ENCODE peak calls at places on chromosomes 7 and 10, in four cellular contexts. M is EH; N is Right ventricle myocardium inferior; Q is naive thymus-derived CD4-positive, alpha-beta T cell. L is an unnamed sample.

GRCh38 chr7:17139081-17139480 is 159.4 kb upstream of the AHR start:
- DNase-seq in M (no peak), N (no peak), Q (no peak), L (no peak)

GRCh38 chr10:986137-986825 is 2.0 kb upstream of the GTPBP4 start:
- DNase-seq in M (peak), N (no peak), Q (no peak), L (no peak)

GRCh38 chr7:22105550-22105949 is 159.9 kb upstream of the CDCA7L start:
- DNase-seq in M (no peak), N (no peak), Q (no peak), L (no peak)

GRCh38 chr10:97065686-97066679 is 119.8 kb downstream of the SLIT1 start:
- DNase-seq in M (no peak), N (no peak), Q (no peak), L (no peak)

GRCh38 chr7:33130184-33130583 is 820 bp downstream of the BBS9 start:
- DNase-seq in M (peak), N (no peak), Q (no peak), L (no peak)

GRCh38 chr10:24622781-24623301 is 100.8 kb downstream of the ARHGAP21 start:
- DNase-seq in M (peak), N (no peak), Q (peak), L (no peak)

GRCh38 chr7:35285799-35286198 is 31.9 kb upstream of the TBX20 start:
- DNase-seq in M (no peak), N (no peak), Q (no peak), L (no peak)

GRCh38 chr10:71850745-71851629 is at the start of gene PSAP:
- DNase-seq in M (peak), N (peak), Q (peak), L (peak)

GRCh38 chr7:159246702-159247480 is 102.2 kb upstream of the VIPR2 start:
- DNase-seq in M (no peak), N (no peak), Q (no peak), L (no peak)

GRCh38 chr10:182441-183201 is 47.4 kb downstream of the ZMYND11 start:
- DNase-seq in M (peak), N (no peak), Q (no peak), L (no peak)

GRCh38 chr10:56547163-56547562 is 186.1 kb upstream of the ZWINT start:
- DNase-seq in M (no peak), N (no peak), Q (no peak), L (no peak)

GRCh38 chr7:118689403-118689802 is 464.9 kb downstream of the ANKRD7 start:
- DNase-seq in M (no peak), N (peak), Q (no peak), L (no peak)

GRCh38 chr7:105885386-105886111 is 9.2 kb upstream of the ATXN7L1 start:
- DNase-seq in M (peak), N (no peak), Q (peak), L (no peak)

GRCh38 chr10:69898941-69899340 is 97.2 kb downstream of the COL13A1 start:
- DNase-seq in M (no peak), N (no peak), Q (no peak), L (no peak)

GRCh38 chr10:79028056-79028430 is 40.7 kb upstream of the ZMIZ1 start:
- DNase-seq in M (no peak), N (no peak), Q (no peak), L (no peak)

GRCh38 chr10:55867848-55868247 is 493.2 kb downstream of the ZWINT start:
- DNase-seq in M (no peak), N (no peak), Q (no peak), L (no peak)

GRCh38 chr7:70480913-70481579 is 650.9 kb upstream of the GALNT17 start:
- DNase-seq in M (no peak), N (no peak), Q (no peak), L (no peak)

GRCh38 chr10:132185601-132186487 is 904 bp upstream of the DPYSL4 start:
- DNase-seq in M (peak), N (no peak), Q (peak), L (peak)

GRCh38 chr10:35328404-35329037 is 7.8 kb upstream of the CCNY start:
- DNase-seq in M (peak), N (no peak), Q (no peak), L (no peak)

GRCh38 chr7:84022686-84023308 is 171.8 kb downstream of the SEMA3A start:
- DNase-seq in M (peak), N (peak), Q (no peak), L (no peak)

GRCh38 chr10:93299606-93300353 is 182.4 kb downstream of the MYOF start:
- DNase-seq in M (peak), N (no peak), Q (no peak), L (no peak)

GRCh38 chr10:93518531-93518930 is 22.1 kb downstream of the CEP55 start:
- DNase-seq in M (no peak), N (no peak), Q (no peak), L (no peak)

GRCh38 chr10:2150315-2150714 is 413.0 kb upstream of the ADARB2 start:
- DNase-seq in M (no peak), N (no peak), Q (no peak), L (no peak)

GRCh38 chr10:116974442-116975005 is 30.5 kb downstream of the SHTN1 start:
- DNase-seq in M (peak), N (no peak), Q (no peak), L (no peak)

GRCh38 chr7:47529826-47530555 is 51.9 kb downstream of the TNS3 start:
- DNase-seq in M (no peak), N (no peak), Q (no peak), L (no peak)

GRCh38 chr10:56522166-56522565 is 161.1 kb upstream of the ZWINT start:
- DNase-seq in M (no peak), N (no peak), Q (no peak), L (no peak)

GRCh38 chr10:20767028-20767427 is 130.1 kb downstream of the NEBL start:
- DNase-seq in M (no peak), N (no peak), Q (no peak), L (no peak)

GRCh38 chr7:92698237-92698841 is 108.1 kb upstream of the FAM133B start:
- DNase-seq in M (peak), N (no peak), Q (no peak), L (no peak)

GRCh38 chr7:151012921-151013347 is 11.4 kb downstream of the ATG9B start:
- DNase-seq in M (peak), N (peak), Q (no peak), L (peak)

GRCh38 chr7:117173001-117173400 is 149.9 kb downstream of the WNT2 start:
- DNase-seq in M (no peak), N (no peak), Q (no peak), L (no peak)

GRCh38 chr10:48478980-48479811 is 125.7 kb downstream of the ARHGAP22 start:
- DNase-seq in M (no peak), N (no peak), Q (no peak), L (no peak)